ENCODE peak calls at places on chromosome 11, in seven cellular contexts. Q is activated CD8-positive, alpha-beta memory T cell treated with anti-CD3 and anti-CD28 coated beads for 1 hour; R is activated T-cell treated with anti-CD3 and anti-CD28 coated beads, Interleukin-2, amount 50 U/mL, for 72 hours; E is left cardiac atrium; J is anterior cingulate cortex; T is fibroblast of pulmonary artery; B is psoas muscle. X is an unnamed sample.

GRCh38 chr11:35087648-35088047 is 51.3 kb upstream of the CD44 start:
- DNase-seq in T (peak), R (peak), B (no peak), Q (no peak), E (peak), J (no peak), X (no peak)

GRCh38 chr11:73177380-73178091 is 35.4 kb upstream of the FCHSD2 start:
- DNase-seq in J (peak), Q (no peak), E (peak), T (peak), R (no peak), B (peak), X (no peak)

GRCh38 chr11:65429069-65429681 is 6.6 kb downstream of the NEAT1 start:
- DNase-seq in B (no peak), J (no peak), R (peak), T (peak), Q (no peak), E (no peak), X (no peak)

GRCh38 chr11:7677801-7678201 is 4.5 kb upstream of the CYB5R2 start:
- DNase-seq in T (no peak), B (no peak), J (no peak), E (no peak), Q (no peak), R (no peak), X (no peak)

GRCh38 chr11:102421262-102421661 is 31.3 kb downstream of the TMEM123 start:
- DNase-seq in T (no peak), B (no peak), J (no peak), R (no peak), E (no peak), Q (no peak), X (peak)

GRCh38 chr11:107427569-107428180 is 29.9 kb downstream of the CWF19L2 start:
- DNase-seq in T (no peak), Q (no peak), J (no peak), B (no peak), E (no peak), R (no peak), X (no peak)

GRCh38 chr11:114159320-114159719 is 99.8 kb downstream of the ZBTB16 start:
- DNase-seq in B (peak), E (no peak), R (no peak), J (no peak), T (no peak), Q (no peak), X (no peak)

GRCh38 chr11:8813658-8814057 is 97.3 kb upstream of the AKIP1 start:
- DNase-seq in R (peak), Q (peak), T (peak), E (peak), J (no peak), B (peak), X (peak)

GRCh38 chr11:16806791-16807190 is 68.3 kb downstream of the C11orf58 start:
- DNase-seq in R (no peak), B (no peak), E (peak), J (no peak), Q (no peak), T (no peak), X (peak)

GRCh38 chr11:17722000-17722643 is 2.8 kb downstream of the MYOD1 start:
- DNase-seq in T (peak), B (peak), J (no peak), E (no peak), Q (no peak), R (no peak), X (no peak)